ENCODE peak calls at places on chromosomes 7 and 10, in five cellular contexts. G is T-helper 9 cell, I is ascending aorta, T is ureter, N is HEK293T. J is an unnamed sample.

GRCh38 chr7:44195901-44196300 is 4.9 kb upstream of the YKT6 start:
- DNase-seq in I (no peak), T (no peak), N (no peak), G (no peak), J (no peak)

GRCh38 chr10:69730251-69731156 is 71.2 kb upstream of the COL13A1 start:
- DNase-seq in N (no peak), I (no peak), G (no peak), T (no peak), J (no peak)

GRCh38 chr7:50346548-50347497 is 42.3 kb downstream of the IKZF1 start:
- DNase-seq in N (no peak), G (no peak), I (no peak), T (no peak), J (no peak)

GRCh38 chr10:129521161-129522025 is 54.4 kb downstream of the MGMT start:
- DNase-seq in N (no peak), T (peak; percentile 35), G (no peak), I (no peak), J (no peak)

GRCh38 chr7:40714338-40715052 is 579.7 kb downstream of the SUGCT start:
- DNase-seq in I (no peak), T (no peak), G (no peak), N (no peak), J (no peak)

GRCh38 chr7:157662110-157662791 is 325.4 kb downstream of the DNAJB6 start:
- DNase-seq in G (no peak), T (no peak), I (no peak), N (no peak), J (no peak)

GRCh38 chr7:158902427-158902826 is 46.1 kb downstream of the DYNC2I1 start:
- DNase-seq in I (no peak), N (no peak), T (no peak), G (no peak), J (no peak)

GRCh38 chr10:79418274-79418673 is 27.1 kb downstream of the ZCCHC24 start:
- DNase-seq in T (no peak), N (no peak), G (no peak), I (no peak), J (no peak)

GRCh38 chr10:70668454-70668970 is 3.8 kb upstream of the ADAMTS14 start:
- DNase-seq in G (no peak), T (no peak), N (no peak), I (no peak), J (no peak)

GRCh38 chr7:75945297-75946168 is 30.6 kb downstream of the POR start:
- DNase-seq in I (no peak), N (no peak), T (no peak), G (no peak), J (no peak)